ENCODE peak calls at places on chromosomes 11 and 22, in six cellular contexts. F, T, Y, N, J and P are unnamed samples.

GRCh38 chr11:128061321-128061871 is 526.0 kb downstream of the ETS1 start:
- DNase-seq in N (no peak), F (no peak), J (peak; percentile 74), T (no peak), Y (no peak), P (peak; percentile 15)

GRCh38 chr22:29306175-29306829 is at the start of gene GAS2L1:
- DNase-seq in Y (no peak), F (peak; percentile 86), T (peak; percentile 89), J (peak; percentile 80), N (no peak), P (peak; percentile 66)

GRCh38 chr22:28951530-28951929 is 68.2 kb downstream of the ZNRF3 start:
- DNase-seq in J (no peak), F (no peak), Y (no peak), T (no peak), N (no peak), P (no peak)

GRCh38 chr11:95231881-95232605 is 1.0 kb upstream of the SESN3 start:
- DNase-seq in T (peak; percentile 95), J (peak; percentile 48), F (no peak), N (no peak), Y (peak; percentile 94), P (no peak)

GRCh38 chr11:36928621-36929020 is 330.6 kb upstream of the RAG2 start:
- DNase-seq in N (no peak), Y (no peak), F (no peak), J (no peak), T (no peak), P (no peak)

GRCh38 chr11:109034341-109034696 is 369.4 kb downstream of the DDX10 start:
- DNase-seq in Y (peak; percentile 78), N (no peak), F (no peak), J (no peak), T (no peak), P (no peak)

GRCh38 chr22:23121026-23121823 is 20.6 kb downstream of the RSPH14 start:
- DNase-seq in J (no peak), Y (no peak), T (no peak), F (no peak), N (no peak), P (no peak)

GRCh38 chr11:119741369-119742262 is 12.6 kb upstream of the NECTIN1 start:
- DNase-seq in F (no peak), Y (no peak), J (no peak), N (no peak), T (peak; percentile 91), P (peak; percentile 16)

GRCh38 chr11:91219501-91219900 is 996.7 kb upstream of the CHORDC1 start:
- DNase-seq in F (no peak), T (no peak), Y (no peak), J (peak; percentile 42), N (no peak), P (no peak)

GRCh38 chr22:49983148-49984042 is 22.8 kb downstream of the PIM3 start:
- DNase-seq in T (peak; percentile 81), Y (no peak), F (peak; percentile 51), J (no peak), N (no peak), P (no peak)

GRCh38 chr11:99973993-99974392 is 713.1 kb upstream of the ARHGAP42 start:
- DNase-seq in J (no peak), T (no peak), Y (no peak), F (peak; percentile 44), N (no peak), P (no peak)

GRCh38 chr11:72630104-72630852 is 43.9 kb downstream of the PDE2A start:
- DNase-seq in J (no peak), T (no peak), Y (no peak), F (no peak), N (no peak), P (no peak)

GRCh38 chr11:72631806-72632731 is 42.2 kb downstream of the PDE2A start:
- DNase-seq in N (no peak), J (no peak), Y (no peak), T (peak; percentile 86), F (no peak), P (no peak)

GRCh38 chr11:72627594-72628281 is 46.5 kb downstream of the PDE2A start:
- DNase-seq in T (no peak), J (no peak), Y (no peak), F (no peak), N (no peak), P (no peak)

GRCh38 chr11:72626637-72626936 is 47.6 kb downstream of the PDE2A start:
- DNase-seq in N (no peak), T (no peak), F (no peak), J (no peak), Y (no peak), P (no peak)

GRCh38 chr11:72629266-72629665 is 45.0 kb downstream of the PDE2A start:
- DNase-seq in N (no peak), J (no peak), Y (peak; percentile 94), F (no peak), T (no peak), P (no peak)
- H3K4me1 ChIP-seq in N (no peaks in the 10 kb centered on the region), J (no peaks in the 10 kb centered on the region), Y (peaks cover 92% of the 10 kb centered on the region), F (peaks cover 6% of the 10 kb centered on the region), T (peaks cover 92% of the 10 kb centered on the region), P (peaks cover 33% of the 10 kb centered on the region)

GRCh38 chr11:452916-453527 is 2.9 kb downstream of the PTDSS2 start:
- DNase-seq in F (no peak), T (peak; percentile 66), N (no peak), Y (no peak), J (no peak), P (no peak)
- H3K4me1 ChIP-seq in F (peaks cover 11% of the 10 kb centered on the region), T (peaks cover 78% of the 10 kb centered on the region), N (peaks cover 21% of the 10 kb centered on the region), Y (peaks cover 40% of the 10 kb centered on the region), J (peaks cover 2% of the 10 kb centered on the region), P (peaks cover 5% of the 10 kb centered on the region)

GRCh38 chr11:58676563-58677135 is 54.2 kb downstream of the CNTF start:
- DNase-seq in J (no peak), T (no peak), F (no peak), N (no peak), Y (no peak), P (no peak)
- H3K4me1 ChIP-seq in J (no peaks in the 10 kb centered on the region), T (peaks cover 6% of the 10 kb centered on the region), F (no peaks in the 10 kb centered on the region), N (no peaks in the 10 kb centered on the region), Y (peaks cover 6% of the 10 kb centered on the region), P (no peaks in the 10 kb centered on the region)

DNA sequence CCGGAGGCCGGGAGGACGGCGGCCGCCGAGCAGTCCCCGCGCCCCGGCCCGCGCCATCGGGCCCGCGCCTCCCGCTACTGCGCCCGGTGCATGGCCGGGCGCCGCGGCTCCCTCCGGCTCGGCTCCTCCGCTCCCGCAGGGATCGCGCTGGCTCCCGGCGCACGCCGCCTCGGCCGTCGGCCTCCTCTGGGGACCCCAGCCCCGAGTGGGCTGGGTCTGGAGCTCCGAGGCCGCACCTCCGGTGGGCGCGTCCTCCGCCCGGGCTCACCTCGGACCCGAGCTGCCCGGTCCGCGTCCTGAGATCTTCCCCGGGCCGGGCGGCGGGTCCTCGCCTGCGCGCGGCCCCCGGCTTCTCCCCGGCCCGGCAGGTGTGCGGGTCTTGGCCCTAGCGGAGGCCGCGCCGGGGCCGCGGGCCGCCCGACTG is 251 bp downstream of the SHISA8 start:
- DNase-seq in J (no peak), N (no peak), F (no peak), T (peak; percentile 75), Y (no peak), P (no peak)
- H3K4me1 ChIP-seq in J (no peaks in the 10 kb centered on the region), N (no peaks in the 10 kb centered on the region), F (no peaks in the 10 kb centered on the region), T (peaks cover 72% of the 10 kb centered on the region), Y (peaks cover 54% of the 10 kb centered on the region), P (peaks cover 7% of the 10 kb centered on the region)